ENCODE peak calls at places on chromosomes 13 and 19, in seven cellular contexts. One of them, this sample, is unnamed.

GRCh38 chr19:3607398-3608078 is 863 bp upstream of the TBXA2R start:
- DNase-seq in ovary: peak; percentile 65
- DNase-seq in progenitor cell of endocrine pancreas: no peak
- DNase-seq in A549: no peak
- DNase-seq in lower lobe of right lung: peak; percentile 46
- DNase-seq in stomach: no peak
- DNase-seq in transverse colon: no peak
- DNase-seq in this sample: no peak

GRCh38 chr19:44764975-44765948 is 12.4 kb upstream of the CBLC start:
- DNase-seq in ovary: no peak
- DNase-seq in progenitor cell of endocrine pancreas: no peak
- DNase-seq in A549: peak; percentile 89
- DNase-seq in lower lobe of right lung: peak; percentile 73
- DNase-seq in stomach: no peak
- DNase-seq in transverse colon: peak; percentile 84
- DNase-seq in this sample: no peak

GRCh38 chr19:6091771-6092291 is 18.5 kb downstream of the RFX2 start:
- DNase-seq in ovary: no peak
- DNase-seq in progenitor cell of endocrine pancreas: no peak
- DNase-seq in A549: no peak
- DNase-seq in lower lobe of right lung: no peak
- DNase-seq in stomach: no peak
- DNase-seq in transverse colon: peak; percentile 50
- DNase-seq in this sample: no peak

GRCh38 chr19:49231804-49232203 is 74.2 kb downstream of the TRPM4 start:
- DNase-seq in ovary: no peak
- DNase-seq in progenitor cell of endocrine pancreas: no peak
- DNase-seq in A549: no peak
- DNase-seq in lower lobe of right lung: no peak
- DNase-seq in stomach: no peak
- DNase-seq in transverse colon: no peak
- DNase-seq in this sample: no peak

GRCh38 chr13:97975851-97976550 is 22.5 kb downstream of the IPO5 start:
- DNase-seq in ovary: peak; percentile 93
- DNase-seq in progenitor cell of endocrine pancreas: peak; percentile 88
- DNase-seq in A549: peak; percentile 83
- DNase-seq in lower lobe of right lung: peak; percentile 66
- DNase-seq in stomach: peak; percentile 94
- DNase-seq in transverse colon: peak; percentile 93
- DNase-seq in this sample: peak; percentile 94

GRCh38 chr19:44111910-44112463 is 1.2 kb upstream of the ZNF225 start:
- DNase-seq in ovary: no peak
- DNase-seq in progenitor cell of endocrine pancreas: no peak
- DNase-seq in A549: no peak
- DNase-seq in lower lobe of right lung: no peak
- DNase-seq in stomach: no peak
- DNase-seq in transverse colon: no peak
- DNase-seq in this sample: peak; percentile 12

GRCh38 chr13:114279770-114280169 is 1.6 kb upstream of the UPF3A start:
- DNase-seq in ovary: no peak
- DNase-seq in progenitor cell of endocrine pancreas: no peak
- DNase-seq in A549: no peak
- DNase-seq in lower lobe of right lung: no peak
- DNase-seq in stomach: no peak
- DNase-seq in transverse colon: no peak
- DNase-seq in this sample: no peak

GRCh38 chr19:35476149-35476548 is 14.1 kb downstream of the KRTDAP start:
- DNase-seq in ovary: no peak
- DNase-seq in progenitor cell of endocrine pancreas: no peak
- DNase-seq in A549: peak; percentile 35
- DNase-seq in lower lobe of right lung: no peak
- DNase-seq in stomach: no peak
- DNase-seq in transverse colon: no peak
- DNase-seq in this sample: no peak

GRCh38 chr19:38250821-38251563 is 5.2 kb downstream of the PPP1R14A start:
- DNase-seq in ovary: peak; percentile 96
- DNase-seq in progenitor cell of endocrine pancreas: peak; percentile 47
- DNase-seq in A549: no peak
- DNase-seq in lower lobe of right lung: peak; percentile 56
- DNase-seq in stomach: peak; percentile 60
- DNase-seq in transverse colon: peak; percentile 81
- DNase-seq in this sample: peak; percentile 21

GRCh38 chr13:97328222-97328790 is 105.7 kb upstream of the RAP2A start:
- DNase-seq in ovary: no peak
- DNase-seq in progenitor cell of endocrine pancreas: no peak
- DNase-seq in A549: peak; percentile 23
- DNase-seq in lower lobe of right lung: no peak
- DNase-seq in stomach: no peak
- DNase-seq in transverse colon: no peak
- DNase-seq in this sample: no peak

GRCh38 chr19:13425151-13425550 is 81.1 kb downstream of the CACNA1A start:
- DNase-seq in ovary: no peak
- DNase-seq in progenitor cell of endocrine pancreas: no peak
- DNase-seq in A549: no peak
- DNase-seq in lower lobe of right lung: no peak
- DNase-seq in stomach: no peak
- DNase-seq in transverse colon: no peak
- DNase-seq in this sample: no peak

GRCh38 chr19:12603714-12604113 is 6.9 kb downstream of the ZNF490 start:
- DNase-seq in ovary: no peak
- DNase-seq in progenitor cell of endocrine pancreas: no peak
- DNase-seq in A549: no peak
- DNase-seq in lower lobe of right lung: no peak
- DNase-seq in stomach: no peak
- DNase-seq in transverse colon: peak; percentile 17
- DNase-seq in this sample: no peak

GRCh38 chr13:75357576-75358295 is 124.2 kb downstream of the TBC1D4 start:
- DNase-seq in ovary: peak; percentile 36
- DNase-seq in progenitor cell of endocrine pancreas: no peak
- DNase-seq in A549: peak; percentile 69
- DNase-seq in lower lobe of right lung: no peak
- DNase-seq in stomach: no peak
- DNase-seq in transverse colon: no peak
- DNase-seq in this sample: peak; percentile 32

GRCh38 chr19:13987101-13987890 is 18.8 kb downstream of the RFX1 start:
- DNase-seq in ovary: no peak
- DNase-seq in progenitor cell of endocrine pancreas: no peak
- DNase-seq in A549: no peak
- DNase-seq in lower lobe of right lung: peak; percentile 80
- DNase-seq in stomach: peak; percentile 45
- DNase-seq in transverse colon: no peak
- DNase-seq in this sample: peak; percentile 77

GRCh38 chr19:1862424-1863307 is 713 bp downstream of the KLF16 start:
- DNase-seq in ovary: peak; percentile 73
- DNase-seq in progenitor cell of endocrine pancreas: no peak
- DNase-seq in A549: peak; percentile 56
- DNase-seq in lower lobe of right lung: no peak
- DNase-seq in stomach: no peak
- DNase-seq in transverse colon: peak; percentile 60
- DNase-seq in this sample: peak; percentile 22

GRCh38 chr19:11174336-11174735 is 18.8 kb upstream of the SPC24 start:
- DNase-seq in ovary: no peak
- DNase-seq in progenitor cell of endocrine pancreas: no peak
- DNase-seq in A549: no peak
- DNase-seq in lower lobe of right lung: no peak
- DNase-seq in stomach: no peak
- DNase-seq in transverse colon: no peak
- DNase-seq in this sample: no peak

GRCh38 chr13:75935805-75936204 is 299.7 kb downstream of the LMO7 start:
- DNase-seq in ovary: no peak
- DNase-seq in progenitor cell of endocrine pancreas: no peak
- DNase-seq in A549: no peak
- DNase-seq in lower lobe of right lung: no peak
- DNase-seq in stomach: no peak
- DNase-seq in transverse colon: no peak
- DNase-seq in this sample: no peak

GRCh38 chr19:45528744-45529453 is 21.6 kb downstream of the VASP start:
- DNase-seq in ovary: no peak
- DNase-seq in progenitor cell of endocrine pancreas: peak; percentile 49
- DNase-seq in A549: peak; percentile 63
- DNase-seq in lower lobe of right lung: peak; percentile 64
- DNase-seq in stomach: peak; percentile 70
- DNase-seq in transverse colon: peak; percentile 77
- DNase-seq in this sample: peak; percentile 70

GRCh38 chr13:25864116-25864515 is 187.7 kb downstream of the SHISA2 start:
- DNase-seq in ovary: no peak
- DNase-seq in progenitor cell of endocrine pancreas: no peak
- DNase-seq in A549: no peak
- DNase-seq in lower lobe of right lung: no peak
- DNase-seq in stomach: no peak
- DNase-seq in transverse colon: no peak
- DNase-seq in this sample: no peak

GRCh38 chr13:38821753-38822551 is 135.1 kb downstream of the FREM2 start:
- DNase-seq in ovary: no peak
- DNase-seq in progenitor cell of endocrine pancreas: no peak
- DNase-seq in A549: no peak
- DNase-seq in lower lobe of right lung: no peak
- DNase-seq in stomach: no peak
- DNase-seq in transverse colon: no peak
- DNase-seq in this sample: no peak

GRCh38 chr13:99892189-99892588 is 79.4 kb downstream of the ZIC5 start:
- DNase-seq in ovary: no peak
- DNase-seq in progenitor cell of endocrine pancreas: no peak
- DNase-seq in A549: no peak
- DNase-seq in lower lobe of right lung: no peak
- DNase-seq in stomach: no peak
- DNase-seq in transverse colon: no peak
- DNase-seq in this sample: no peak

GRCh38 chr19:6219147-6219525 is 60.6 kb downstream of the MLLT1 start:
- DNase-seq in ovary: no peak
- DNase-seq in progenitor cell of endocrine pancreas: no peak
- DNase-seq in A549: no peak
- DNase-seq in lower lobe of right lung: no peak
- DNase-seq in stomach: no peak
- DNase-seq in transverse colon: no peak
- DNase-seq in this sample: no peak

GRCh38 chr13:45446181-45446580 is 18.6 kb upstream of the COG3 start:
- DNase-seq in ovary: no peak
- DNase-seq in progenitor cell of endocrine pancreas: no peak
- DNase-seq in A549: no peak
- DNase-seq in lower lobe of right lung: no peak
- DNase-seq in stomach: no peak
- DNase-seq in transverse colon: no peak
- DNase-seq in this sample: no peak

GRCh38 chr19:8490395-8490760 is 12.1 kb downstream of the PRAM1 start:
- DNase-seq in ovary: no peak
- DNase-seq in progenitor cell of endocrine pancreas: no peak
- DNase-seq in A549: no peak
- DNase-seq in lower lobe of right lung: no peak
- DNase-seq in stomach: no peak
- DNase-seq in transverse colon: no peak
- DNase-seq in this sample: no peak

GRCh38 chr19:8494158-8494557 is 8.3 kb downstream of the PRAM1 start:
- DNase-seq in ovary: no peak
- DNase-seq in progenitor cell of endocrine pancreas: no peak
- DNase-seq in A549: no peak
- DNase-seq in lower lobe of right lung: no peak
- DNase-seq in stomach: no peak
- DNase-seq in transverse colon: no peak
- DNase-seq in this sample: no peak

GRCh38 chr19:8489591-8490394 is 12.6 kb downstream of the PRAM1 start:
- DNase-seq in ovary: no peak
- DNase-seq in progenitor cell of endocrine pancreas: no peak
- DNase-seq in A549: no peak
- DNase-seq in lower lobe of right lung: no peak
- DNase-seq in stomach: no peak
- DNase-seq in transverse colon: no peak
- DNase-seq in this sample: peak; percentile 95

GRCh38 chr19:8490873-8491272 is 11.6 kb downstream of the PRAM1 start:
- DNase-seq in ovary: no peak
- DNase-seq in progenitor cell of endocrine pancreas: no peak
- DNase-seq in A549: no peak
- DNase-seq in lower lobe of right lung: no peak
- DNase-seq in stomach: no peak
- DNase-seq in transverse colon: no peak
- DNase-seq in this sample: no peak

DNA sequence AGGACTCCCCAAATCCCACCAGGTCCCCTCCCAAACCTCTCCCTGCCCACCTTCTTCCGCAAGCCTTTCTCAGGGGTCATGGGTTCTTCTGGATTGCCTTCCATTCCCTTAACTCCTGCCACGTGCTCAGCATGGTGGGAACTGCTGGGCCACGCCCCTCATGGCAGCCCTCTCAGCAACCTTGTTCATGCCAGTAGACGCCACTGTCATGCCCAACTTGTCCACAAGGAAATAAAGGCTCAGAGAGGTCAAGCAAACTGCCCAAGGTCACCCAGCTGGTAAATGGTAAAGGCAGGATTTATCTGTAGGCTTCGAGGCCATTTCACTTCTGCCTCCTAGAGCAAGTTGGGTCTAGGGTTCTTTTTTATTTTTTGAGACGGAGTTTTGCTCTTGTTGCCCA is 10.9 kb downstream of the PRAM1 start:
- DNase-seq in ovary: no peak
- DNase-seq in progenitor cell of endocrine pancreas: no peak
- DNase-seq in A549: peak; percentile 26
- DNase-seq in lower lobe of right lung: no peak
- DNase-seq in stomach: no peak
- DNase-seq in transverse colon: no peak
- DNase-seq in this sample: no peak
- TF ChIP-seq CTCF in ovary: no peak
- TF ChIP-seq CTCF in progenitor cell of endocrine pancreas: peak; percentile 13
- TF ChIP-seq CTCF in A549: no peak
- TF ChIP-seq CTCF in lower lobe of right lung: no peak
- TF ChIP-seq CTCF in stomach: no peak
- TF ChIP-seq CTCF in transverse colon: no peak
- TF ChIP-seq CTCF in this sample: no peak

DNA sequence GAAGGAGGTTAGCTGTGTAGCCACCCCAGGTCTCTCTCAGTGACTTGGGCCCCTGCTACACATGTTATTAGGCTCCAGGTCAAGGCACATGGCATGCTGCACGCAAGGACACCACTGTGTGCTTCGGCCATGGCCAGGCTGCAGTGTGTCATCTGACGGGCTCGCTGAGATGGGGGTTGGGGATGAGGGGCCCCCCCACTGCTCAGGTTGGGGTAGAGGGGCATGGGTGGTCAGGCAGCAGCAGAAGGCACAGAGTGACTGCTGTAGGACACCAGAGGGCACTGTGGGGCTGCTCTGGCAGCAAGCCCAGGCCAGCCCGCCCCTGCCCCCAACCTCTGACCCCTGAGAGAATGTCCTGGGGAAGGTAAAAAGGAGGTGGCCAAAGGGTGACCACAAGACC is 32.2 kb upstream of the ISYNA1 start:
- DNase-seq in ovary: no peak
- DNase-seq in progenitor cell of endocrine pancreas: no peak
- DNase-seq in A549: peak; percentile 37
- DNase-seq in lower lobe of right lung: no peak
- DNase-seq in stomach: no peak
- DNase-seq in transverse colon: no peak
- DNase-seq in this sample: no peak
- TF ChIP-seq CTCF in ovary: peak; percentile 45
- TF ChIP-seq CTCF in progenitor cell of endocrine pancreas: peak; percentile 51
- TF ChIP-seq CTCF in A549: peak; percentile 37
- TF ChIP-seq CTCF in lower lobe of right lung: peak; percentile 49
- TF ChIP-seq CTCF in stomach: peak; percentile 15
- TF ChIP-seq CTCF in transverse colon: no peak
- TF ChIP-seq CTCF in this sample: peak; percentile 26

GRCh38 chr13:87669379-87669978 is 1.7 kb upstream of the SLITRK5 start:
- DNase-seq in ovary: no peak
- DNase-seq in progenitor cell of endocrine pancreas: no peak
- DNase-seq in A549: peak; percentile 66
- DNase-seq in lower lobe of right lung: no peak
- DNase-seq in stomach: no peak
- DNase-seq in transverse colon: no peak
- DNase-seq in this sample: peak; percentile 27
- TF ChIP-seq CTCF in ovary: no peak
- TF ChIP-seq CTCF in progenitor cell of endocrine pancreas: peak; percentile 72
- TF ChIP-seq CTCF in A549: peak; percentile 68
- TF ChIP-seq CTCF in lower lobe of right lung: peak; percentile 40
- TF ChIP-seq CTCF in stomach: no peak
- TF ChIP-seq CTCF in transverse colon: peak; percentile 34
- TF ChIP-seq CTCF in this sample: peak; percentile 60

GRCh38 chr19:8244442-8244841 is 35.3 kb downstream of the CERS4 start:
- DNase-seq in ovary: no peak
- DNase-seq in progenitor cell of endocrine pancreas: no peak
- DNase-seq in A549: no peak
- DNase-seq in lower lobe of right lung: no peak
- DNase-seq in stomach: no peak
- DNase-seq in transverse colon: no peak
- DNase-seq in this sample: no peak
- TF ChIP-seq CTCF in ovary: no peak
- TF ChIP-seq CTCF in progenitor cell of endocrine pancreas: no peak
- TF ChIP-seq CTCF in A549: no peak
- TF ChIP-seq CTCF in lower lobe of right lung: no peak
- TF ChIP-seq CTCF in stomach: no peak
- TF ChIP-seq CTCF in transverse colon: no peak
- TF ChIP-seq CTCF in this sample: no peak

This sample was measured in thyroid gland.